ENCODE peak calls at places on chromosomes 2 and 18, in eight cellular contexts. E, P, B, O, I, R, N and S are unnamed samples.

GRCh38 chr2:204357175-204357695 is 188.0 kb upstream of the PARD3B start:
- DNase-seq in R (no peak), E (no peak), N (no peak), O (no peak), B (no peak), I (no peak), P (no peak), S (no peak)

GRCh38 chr2:949894-950626 is 589 bp upstream of the SNTG2 start:
- DNase-seq in B (no peak), R (no peak), I (no peak), O (no peak), N (no peak), E (no peak), P (no peak), S (no peak)

GRCh38 chr2:191417746-191418145 is 172.5 kb downstream of the MYO1B start:
- DNase-seq in I (no peak), R (no peak), N (no peak), P (no peak), E (no peak), O (no peak), B (no peak), S (no peak)

GRCh38 chr18:68840554-68841263 is 42.8 kb downstream of the CCDC102B start:
- DNase-seq in B (no peak), P (no peak), I (peak; percentile 58), E (peak; percentile 35), N (no peak), O (peak; percentile 37), R (no peak), S (no peak)

GRCh38 chr2:30942430-30942829 is 135.2 kb upstream of the CAPN13 start:
- DNase-seq in N (no peak), B (no peak), I (no peak), O (no peak), P (no peak), E (no peak), R (no peak), S (no peak)

GRCh38 chr2:213848631-213849030 is 562.2 kb upstream of the VWC2L start:
- DNase-seq in I (no peak), P (no peak), N (no peak), B (no peak), R (no peak), E (no peak), O (no peak), S (no peak)

GRCh38 chr2:44777542-44777941 is 164.0 kb upstream of the SIX3 start:
- DNase-seq in N (no peak), O (no peak), P (no peak), I (no peak), B (no peak), R (no peak), E (no peak), S (no peak)

GRCh38 chr2:27977623-27978312 is 87.2 kb downstream of the BABAM2 start:
- DNase-seq in E (no peak), I (peak; percentile 91), R (no peak), N (no peak), O (peak; percentile 81), B (no peak), P (peak; percentile 52), S (no peak)

GRCh38 chr18:51890762-51891161 is 449.2 kb upstream of the DCC start:
- DNase-seq in N (no peak), R (peak; percentile 52), B (no peak), P (no peak), I (peak; percentile 23), O (no peak), E (peak; percentile 18), S (peak; percentile 73)

GRCh38 chr2:218952160-218952559 is 7.3 kb upstream of the CDK5R2 start:
- DNase-seq in O (no peak), P (no peak), B (no peak), R (no peak), N (no peak), I (no peak), E (no peak), S (no peak)

GRCh38 chr18:78640596-78640995 is 339.0 kb upstream of the SALL3 start:
- DNase-seq in O (no peak), R (no peak), E (no peak), I (no peak), P (no peak), N (no peak), B (no peak), S (no peak)

GRCh38 chr2:180370476-180371205 is 363.5 kb upstream of the CWC22 start:
- DNase-seq in E (no peak), O (no peak), R (no peak), B (no peak), P (no peak), I (no peak), N (no peak), S (no peak)

GRCh38 chr18:34929336-34929780 is 111.9 kb upstream of the MAPRE2 start:
- DNase-seq in O (no peak), B (no peak), E (no peak), I (peak; percentile 82), R (no peak), P (no peak), N (no peak), S (no peak)

GRCh38 chr2:112161431-112162145 is 23.4 kb downstream of the FBLN7 start:
- DNase-seq in B (no peak), P (no peak), I (no peak), E (no peak), N (no peak), O (no peak), R (no peak), S (no peak)

GRCh38 chr2:70070557-70071268 is 16.6 kb upstream of the PCBP1 start:
- DNase-seq in N (peak; percentile 20), O (peak; percentile 75), E (peak; percentile 77), I (peak; percentile 92), B (peak; percentile 47), P (peak; percentile 63), R (peak; percentile 45), S (peak; percentile 68)

GRCh38 chr2:137173514-137173913 is 408.2 kb downstream of the THSD7B start:
- DNase-seq in O (peak; percentile 18), I (peak; percentile 6), B (no peak), E (no peak), P (no peak), N (no peak), R (no peak), S (no peak)

GRCh38 chr2:218959141-218959731 is at the start of gene CDK5R2:
- DNase-seq in N (peak; percentile 65), E (peak; percentile 56), R (peak; percentile 62), B (peak; percentile 34), O (peak; percentile 50), I (peak; percentile 88), P (peak; percentile 85), S (peak; percentile 65)

GRCh38 chr18:23545247-23545789 is 41.0 kb downstream of the NPC1 start:
- DNase-seq in I (no peak), P (no peak), E (no peak), O (no peak), N (no peak), B (no peak), R (no peak), S (no peak)

GRCh38 chr2:207796585-207797350 is 27.1 kb upstream of the FZD5 start:
- DNase-seq in B (no peak), P (peak; percentile 50), R (no peak), N (no peak), O (no peak), E (no peak), I (peak; percentile 57), S (peak; percentile 60)

GRCh38 chr2:69616755-69617154 is 26.8 kb downstream of the AAK1 start:
- DNase-seq in N (no peak), R (no peak), E (no peak), B (no peak), I (no peak), O (no peak), P (no peak), S (no peak)

GRCh38 chr2:133171396-133172004 is 396.8 kb downstream of the NCKAP5 start:
- DNase-seq in N (no peak), B (no peak), R (no peak), P (no peak), I (peak; percentile 66), E (no peak), O (no peak), S (no peak)

GRCh38 chr2:8889978-8890377 is 52.6 kb upstream of the KIDINS220 start:
- DNase-seq in P (no peak), N (no peak), I (no peak), B (no peak), E (no peak), O (no peak), R (no peak), S (no peak)
- H3K4me1 ChIP-seq in P (peaks cover 3% of the 10 kb centered on the region), N (no peaks in the 10 kb centered on the region), I (no peaks in the 10 kb centered on the region), B (no peaks in the 10 kb centered on the region), E (no peaks in the 10 kb centered on the region), O (no peaks in the 10 kb centered on the region), R (no peaks in the 10 kb centered on the region), S (no peaks in the 10 kb centered on the region)

GRCh38 chr2:47506436-47506835 is 103.5 kb downstream of the MSH2 start:
- DNase-seq in P (no peak), B (no peak), I (no peak), O (no peak), E (no peak), R (no peak), N (no peak), S (no peak)

GRCh38 chr2:47508641-47509040 is 105.7 kb downstream of the MSH2 start:
- DNase-seq in R (no peak), O (no peak), E (no peak), P (no peak), I (no peak), N (no peak), B (no peak), S (no peak)

GRCh38 chr2:47510745-47511144 is 107.8 kb downstream of the MSH2 start:
- DNase-seq in N (no peak), P (no peak), B (no peak), O (no peak), I (peak; percentile 38), E (no peak), R (no peak), S (no peak)

GRCh38 chr2:47509981-47510380 is 107.0 kb downstream of the MSH2 start:
- DNase-seq in O (no peak), E (no peak), B (no peak), P (no peak), N (no peak), R (no peak), I (no peak), S (no peak)

DNA sequence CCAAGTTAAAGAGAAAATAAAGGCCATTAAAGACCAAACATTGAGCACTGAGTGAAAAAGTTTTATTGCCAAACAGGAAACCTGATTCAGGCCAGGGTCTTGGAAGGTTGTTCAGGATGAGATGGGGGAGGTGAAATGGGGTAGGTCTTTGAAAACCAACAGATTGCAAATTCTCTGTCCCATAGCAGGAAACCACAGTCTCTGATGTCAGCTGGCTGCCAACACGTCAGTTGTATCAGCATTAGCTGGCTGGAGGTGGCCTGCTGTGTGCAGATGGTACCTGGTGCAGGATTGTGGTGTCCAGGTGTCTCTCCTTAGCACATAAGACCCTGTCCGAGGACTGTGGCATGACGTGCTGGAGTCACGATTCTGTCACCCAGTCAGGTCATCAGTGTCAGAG is 106.3 kb downstream of the MSH2 start:
- DNase-seq in E (no peak), B (no peak), N (no peak), R (no peak), I (no peak), P (no peak), O (no peak), S (no peak)
- H3K4me3 ChIP-seq in E (no peak overlapping the region), B (no peak overlapping the region), N (no peak overlapping the region), R (no peak overlapping the region), I (no peak overlapping the region), P (no peak overlapping the region), O (no peak overlapping the region), S (no peak overlapping the region)

GRCh38 chr2:127408004-127408806 is 10.0 kb upstream of the PROC start:
- DNase-seq in B (peak; percentile 83), R (peak; percentile 98), I (peak; percentile 92), N (peak; percentile 94), O (peak; percentile 93), E (peak; percentile 90), P (peak; percentile 96), S (peak; percentile 95)
- TF ChIP-seq CTCF in B (no peak), R (no peak), I (no peak), N (peak; percentile 12), O (peak; percentile 33), E (peak; percentile 7), P (no peak), S (no peak)

GRCh38 chr2:131419447-131419846 is 55.5 kb upstream of the RAB6D start:
- DNase-seq in O (no peak), E (peak; percentile 72), N (no peak), B (no peak), I (no peak), R (no peak), P (no peak), S (no peak)
- H3K4me1 ChIP-seq in O (no peaks in the 10 kb centered on the region), E (peaks cover 3% of the 10 kb centered on the region), N (no peaks in the 10 kb centered on the region), B (no peaks in the 10 kb centered on the region), I (no peaks in the 10 kb centered on the region), R (no peaks in the 10 kb centered on the region), P (no peaks in the 10 kb centered on the region), S (no peaks in the 10 kb centered on the region)